ENCODE peak calls at places on chromosomes 12 and 14, in seven cellular contexts. G is astrocyte; O is Daoy; D is activated T-helper 1 cell treated with anti-CD3 and anti-CD28 coated beads, Interleukin-2, amount 50 U/mL, for 16 hours; Q is tibial artery; T is RCC 7860; C is astrocyte of the spinal cord. E is an unnamed sample.

GRCh38 chr12:113439606-113440030 is 17.4 kb downstream of the SDSL start:
- DNase-seq in G (no peak), O (peak; percentile 57), D (no peak), Q (no peak), T (peak; percentile 17), C (peak; percentile 27), E (peak; percentile 40)

GRCh38 chr14:53389207-53389606 is 236.1 kb upstream of the DDHD1 start:
- DNase-seq in G (peak; percentile 56), O (peak; percentile 14), D (no peak), Q (no peak), T (no peak), C (peak; percentile 32), E (no peak)

GRCh38 chr12:33575346-33575745 is 135.7 kb upstream of the SYT10 start:
- DNase-seq in G (no peak), O (no peak), D (no peak), Q (no peak), T (no peak), C (no peak), E (no peak)

GRCh38 chr12:49518914-49519573 is 19.8 kb upstream of the KCNH3 start:
- DNase-seq in G (peak; percentile 57), O (peak; percentile 39), D (no peak), Q (no peak), T (no peak), C (peak; percentile 64), E (peak; percentile 34)

GRCh38 chr12:11949738-11950403 is 120.9 kb upstream of the BCL2L14 start:
- DNase-seq in G (no peak), O (no peak), D (no peak), Q (no peak), T (no peak), C (no peak), E (no peak)

GRCh38 chr12:109775172-109775881 is 57.9 kb downstream of the TRPV4 start:
- DNase-seq in G (peak; percentile 15), O (peak; percentile 73), D (peak; percentile 50), Q (peak; percentile 72), T (peak; percentile 30), C (peak; percentile 59), E (peak; percentile 50)

GRCh38 chr14:76268013-76268376 is 107.9 kb upstream of the ESRRB start:
- DNase-seq in G (no peak), O (no peak), D (no peak), Q (no peak), T (no peak), C (no peak), E (no peak)

GRCh38 chr14:37591311-37591940 is 3.6 kb downstream of the FOXA1 start:
- DNase-seq in G (no peak), O (peak; percentile 83), D (no peak), Q (no peak), T (no peak), C (no peak), E (no peak)

GRCh38 chr12:100372846-100373245 is 16.0 kb downstream of the SLC17A8 start:
- DNase-seq in G (no peak), O (no peak), D (no peak), Q (no peak), T (no peak), C (no peak), E (no peak)

GRCh38 chr12:32906407-32907165 is 10.0 kb upstream of the PKP2 start:
- DNase-seq in G (no peak), O (no peak), D (no peak), Q (no peak), T (no peak), C (no peak), E (no peak)

GRCh38 chr14:89402363-89402762 is 14.7 kb downstream of the FOXN3 start:
- DNase-seq in G (no peak), O (no peak), D (no peak), Q (no peak), T (no peak), C (no peak), E (no peak)

GRCh38 chr14:103517626-103518415 is 4.8 kb downstream of the CKB start:
- DNase-seq in G (no peak), O (no peak), D (no peak), Q (no peak), T (no peak), C (no peak), E (no peak)

GRCh38 chr12:3305904-3306619 is 184.9 kb upstream of the PRMT8 start:
- DNase-seq in G (no peak), O (no peak), D (no peak), Q (no peak), T (no peak), C (no peak), E (no peak)

GRCh38 chr14:25607095-25607657 is 557.2 kb upstream of the STXBP6 start:
- DNase-seq in G (no peak), O (no peak), D (no peak), Q (no peak), T (no peak), C (no peak), E (no peak)

GRCh38 chr14:65290830-65291229 is 121.7 kb upstream of the FUT8 start:
- DNase-seq in G (peak; percentile 93), O (peak; percentile 96), D (no peak), Q (no peak), T (peak; percentile 78), C (peak; percentile 71), E (peak; percentile 92)

GRCh38 chr12:6205144-6205539 is 4.9 kb downstream of the CD9 start:
- DNase-seq in G (no peak), O (no peak), D (no peak), Q (peak; percentile 83), T (no peak), C (no peak), E (no peak)

GRCh38 chr14:60051690-60052324 is 39.9 kb upstream of the PCNX4 start:
- DNase-seq in G (peak; percentile 2), O (peak; percentile 15), D (no peak), Q (no peak), T (no peak), C (peak; percentile 35), E (no peak)

GRCh38 chr12:123141615-123142517 is 9.0 kb downstream of the PITPNM2 start:
- DNase-seq in G (peak; percentile 90), O (peak; percentile 74), D (no peak), Q (peak; percentile 73), T (peak; percentile 79), C (peak; percentile 86), E (peak; percentile 86)

GRCh38 chr14:73428354-73428824 is 30.0 kb downstream of the NUMB start:
- DNase-seq in G (no peak), O (no peak), D (no peak), Q (no peak), T (no peak), C (no peak), E (no peak)

GRCh38 chr12:117002040-117002832 is 91.5 kb downstream of the FBXW8 start:
- DNase-seq in G (peak; percentile 38), O (no peak), D (no peak), Q (no peak), T (no peak), C (no peak), E (no peak)

GRCh38 chr14:100286484-100287191 is 19.6 kb downstream of the SLC25A29 start:
- DNase-seq in G (no peak), O (no peak), D (no peak), Q (no peak), T (no peak), C (no peak), E (no peak)

GRCh38 chr14:23376477-23377200 is at the start of gene CMTM5:
- DNase-seq in G (no peak), O (no peak), D (no peak), Q (no peak), T (no peak), C (no peak), E (no peak)

GRCh38 chr12:1533602-1534304 is 60.6 kb downstream of the FBXL14 start:
- DNase-seq in G (peak; percentile 88), O (peak; percentile 77), D (no peak), Q (no peak), T (peak; percentile 68), C (peak; percentile 80), E (peak; percentile 71)

GRCh38 chr14:58082491-58083098 is 69.4 kb downstream of the ARMH4 start:
- DNase-seq in G (peak; percentile 91), O (peak; percentile 88), D (no peak), Q (no peak), T (peak; percentile 83), C (peak; percentile 90), E (peak; percentile 86)

GRCh38 chr14:67285876-67286452 is 44.7 kb downstream of the PALS1 start:
- DNase-seq in G (peak; percentile 27), O (no peak), D (no peak), Q (no peak), T (peak; percentile 19), C (peak; percentile 70), E (no peak)

GRCh38 chr12:67299936-67300335 is 30.8 kb downstream of the CAND1 start:
- DNase-seq in G (peak; percentile 16), O (no peak), D (no peak), Q (no peak), T (no peak), C (no peak), E (no peak)

GRCh38 chr12:56162468-56163290 is 4.5 kb downstream of the MYL6 start:
- DNase-seq in G (no peak), O (no peak), D (no peak), Q (no peak), T (no peak), C (no peak), E (peak; percentile 33)

GRCh38 chr12:124433147-124433874 is 134.1 kb downstream of the NCOR2 start:
- DNase-seq in G (no peak), O (no peak), D (no peak), Q (peak; percentile 90), T (no peak), C (no peak), E (no peak)

GRCh38 chr12:122949816-122950215 is 16.4 kb downstream of the ABCB9 start:
- DNase-seq in G (no peak), O (no peak), D (no peak), Q (no peak), T (no peak), C (no peak), E (no peak)

GRCh38 chr14:51004801-51005526 is 60.7 kb upstream of the PYGL start:
- DNase-seq in G (peak; percentile 69), O (peak; percentile 54), D (no peak), Q (no peak), T (peak; percentile 76), C (peak; percentile 43), E (peak; percentile 27)

GRCh38 chr12:98645572-98646067 is 530 bp downstream of the APAF1 start:
- DNase-seq in G (no peak), O (peak; percentile 29), D (no peak), Q (no peak), T (no peak), C (peak; percentile 18), E (no peak)

GRCh38 chr12:18323159-18323558 is 61.8 kb downstream of the PIK3C2G start:
- DNase-seq in G (peak; percentile 39), O (no peak), D (no peak), Q (no peak), T (no peak), C (peak; percentile 53), E (peak; percentile 16)

GRCh38 chr12:109686523-109686922 is 27.1 kb upstream of the FAM222A start:
- DNase-seq in G (no peak), O (no peak), D (no peak), Q (no peak), T (no peak), C (no peak), E (no peak)

GRCh38 chr12:94575645-94576393 is 74.5 kb downstream of the TMCC3 start:
- DNase-seq in G (no peak), O (no peak), D (no peak), Q (no peak), T (no peak), C (no peak), E (no peak)

GRCh38 chr14:67622675-67623074 is 3.0 kb downstream of the ARG2 start:
- DNase-seq in G (peak; percentile 79), O (peak; percentile 86), D (no peak), Q (peak; percentile 69), T (peak; percentile 46), C (peak; percentile 90), E (peak; percentile 89)

GRCh38 chr14:21047378-21047781 is 5.2 kb downstream of the RNASE7 start:
- DNase-seq in G (peak; percentile 67), O (no peak), D (no peak), Q (no peak), T (no peak), C (no peak), E (no peak)